ENCODE peak calls at places on chromosome 20, in four cellular contexts. One of them, this sample, is unnamed.
A peak's percentile ranks its signal among the peaks of the same experiment; 100 is the strongest.

GRCh38 chr20:64261138-64261537 is 5.6 kb downstream of the PCMTD2 start:
- DNase-seq in IMR-90: peak; percentile 55
- DNase-seq in HS-5: no peak
- DNase-seq in DMS 273 treated with DMSO at 0.1 percent for 48 hours: no peak
- DNase-seq in this sample: no peak

GRCh38 chr20:4666001-4666470 is 55.7 kb upstream of the PRND start:
- DNase-seq in IMR-90: peak; percentile 49
- DNase-seq in HS-5: peak; percentile 90
- DNase-seq in DMS 273 treated with DMSO at 0.1 percent for 48 hours: no peak
- DNase-seq in this sample: peak; percentile 47

GRCh38 chr20:23519556-23519955 is 28.6 kb downstream of the CST8 start:
- DNase-seq in IMR-90: no peak
- DNase-seq in HS-5: no peak
- DNase-seq in DMS 273 treated with DMSO at 0.1 percent for 48 hours: no peak
- DNase-seq in this sample: no peak

GRCh38 chr20:62547364-62547763 is 71.6 kb upstream of the GATA5 start:
- DNase-seq in IMR-90: no peak
- DNase-seq in HS-5: no peak
- DNase-seq in DMS 273 treated with DMSO at 0.1 percent for 48 hours: no peak
- DNase-seq in this sample: no peak

GRCh38 chr20:24049081-24049480 is 60.5 kb upstream of the GGTLC1 start:
- DNase-seq in IMR-90: no peak
- DNase-seq in HS-5: no peak
- DNase-seq in DMS 273 treated with DMSO at 0.1 percent for 48 hours: no peak
- DNase-seq in this sample: no peak

GRCh38 chr20:62043131-62043914 is 22.4 kb downstream of the TAF4 start:
- DNase-seq in IMR-90: peak; percentile 34
- DNase-seq in HS-5: no peak
- DNase-seq in DMS 273 treated with DMSO at 0.1 percent for 48 hours: no peak
- DNase-seq in this sample: no peak

GRCh38 chr20:23222531-23223200 is 127.9 kb upstream of the NXT1 start:
- DNase-seq in IMR-90: no peak
- DNase-seq in HS-5: no peak
- DNase-seq in DMS 273 treated with DMSO at 0.1 percent for 48 hours: no peak
- DNase-seq in this sample: no peak

GRCh38 chr20:35293303-35294292 is 1.4 kb upstream of the FAM83C start:
- DNase-seq in IMR-90: no peak
- DNase-seq in HS-5: no peak
- DNase-seq in DMS 273 treated with DMSO at 0.1 percent for 48 hours: no peak
- DNase-seq in this sample: no peak

GRCh38 chr20:10877345-10877744 is 203.5 kb upstream of the JAG1 start:
- DNase-seq in IMR-90: no peak
- DNase-seq in HS-5: no peak
- DNase-seq in DMS 273 treated with DMSO at 0.1 percent for 48 hours: no peak
- DNase-seq in this sample: no peak

GRCh38 chr20:24909086-24909780 is 39.8 kb upstream of the CST7 start:
- DNase-seq in IMR-90: no peak
- DNase-seq in HS-5: no peak
- DNase-seq in DMS 273 treated with DMSO at 0.1 percent for 48 hours: no peak
- DNase-seq in this sample: no peak

GRCh38 chr20:22339091-22339881 is 245.1 kb downstream of the FOXA2 start:
- DNase-seq in IMR-90: peak; percentile 63
- DNase-seq in HS-5: peak; percentile 49
- DNase-seq in DMS 273 treated with DMSO at 0.1 percent for 48 hours: no peak
- DNase-seq in this sample: no peak

GRCh38 chr20:59400666-59401065 is 100.3 kb downstream of the EDN3 start:
- DNase-seq in IMR-90: no peak
- DNase-seq in HS-5: no peak
- DNase-seq in DMS 273 treated with DMSO at 0.1 percent for 48 hours: no peak
- DNase-seq in this sample: peak; percentile 6

GRCh38 chr20:37838769-37839431 is 64.0 kb upstream of the VSTM2L start:
- DNase-seq in IMR-90: no peak
- DNase-seq in HS-5: no peak
- DNase-seq in DMS 273 treated with DMSO at 0.1 percent for 48 hours: no peak
- DNase-seq in this sample: no peak

GRCh38 chr20:48489046-48489463 is 338.7 kb downstream of the PREX1 start:
- DNase-seq in IMR-90: no peak
- DNase-seq in HS-5: no peak
- DNase-seq in DMS 273 treated with DMSO at 0.1 percent for 48 hours: no peak
- DNase-seq in this sample: peak; percentile 22

GRCh38 chr20:3221398-3222226 is 12.3 kb downstream of the ITPA start:
- DNase-seq in IMR-90: no peak
- DNase-seq in HS-5: no peak
- DNase-seq in DMS 273 treated with DMSO at 0.1 percent for 48 hours: no peak
- DNase-seq in this sample: no peak

GRCh38 chr20:8305449-8305978 is 173.4 kb downstream of the PLCB1 start:
- DNase-seq in IMR-90: peak; percentile 33
- DNase-seq in HS-5: no peak
- DNase-seq in DMS 273 treated with DMSO at 0.1 percent for 48 hours: no peak
- DNase-seq in this sample: peak; percentile 55

GRCh38 chr20:30485331-30486102 is 771.9 kb upstream of the DEFB115 start:
- DNase-seq in IMR-90: no peak
- DNase-seq in HS-5: no peak
- DNase-seq in DMS 273 treated with DMSO at 0.1 percent for 48 hours: no peak
- DNase-seq in this sample: no peak

GRCh38 chr20:59640267-59640666 is 35.9 kb downstream of the PHACTR3 start:
- DNase-seq in IMR-90: no peak
- DNase-seq in HS-5: no peak
- DNase-seq in DMS 273 treated with DMSO at 0.1 percent for 48 hours: no peak
- DNase-seq in this sample: no peak

GRCh38 chr20:62517901-62518610 is 42.3 kb upstream of the GATA5 start:
- DNase-seq in IMR-90: no peak
- DNase-seq in HS-5: no peak
- DNase-seq in DMS 273 treated with DMSO at 0.1 percent for 48 hours: no peak
- DNase-seq in this sample: no peak

GRCh38 chr20:884983-885952 is 30.9 kb downstream of the ANGPT4 start:
- DNase-seq in IMR-90: peak; percentile 26
- DNase-seq in HS-5: no peak
- DNase-seq in DMS 273 treated with DMSO at 0.1 percent for 48 hours: peak; percentile 60
- DNase-seq in this sample: no peak

GRCh38 chr20:15654208-15654649 is 919.0 kb downstream of the KIF16B start:
- DNase-seq in IMR-90: peak; percentile 49
- DNase-seq in HS-5: peak; percentile 28
- DNase-seq in DMS 273 treated with DMSO at 0.1 percent for 48 hours: peak; percentile 17
- DNase-seq in this sample: no peak

GRCh38 chr20:15619816-15620215 is 953.4 kb downstream of the KIF16B start:
- DNase-seq in IMR-90: no peak
- DNase-seq in HS-5: no peak
- DNase-seq in DMS 273 treated with DMSO at 0.1 percent for 48 hours: no peak
- DNase-seq in this sample: no peak

GRCh38 chr20:62606551-62607201 is 35.6 kb upstream of the SLCO4A1 start:
- DNase-seq in IMR-90: no peak
- DNase-seq in HS-5: no peak
- DNase-seq in DMS 273 treated with DMSO at 0.1 percent for 48 hours: no peak
- DNase-seq in this sample: no peak

GRCh38 chr20:15079594-15080340 is 742.4 kb upstream of the FLRT3 start:
- DNase-seq in IMR-90: no peak
- DNase-seq in HS-5: no peak
- DNase-seq in DMS 273 treated with DMSO at 0.1 percent for 48 hours: no peak
- DNase-seq in this sample: no peak

GRCh38 chr20:17646901-17647301 is 35.1 kb downstream of the RRBP1 start:
- DNase-seq in IMR-90: no peak
- DNase-seq in HS-5: no peak
- DNase-seq in DMS 273 treated with DMSO at 0.1 percent for 48 hours: peak; percentile 42
- DNase-seq in this sample: no peak

GRCh38 chr20:36575066-36575743 is 1.8 kb downstream of the TGIF2 start:
- DNase-seq in IMR-90: peak; percentile 54
- DNase-seq in HS-5: no peak
- DNase-seq in DMS 273 treated with DMSO at 0.1 percent for 48 hours: peak; percentile 81
- DNase-seq in this sample: no peak

GRCh38 chr20:56440346-56441007 is 27.9 kb upstream of the RTF2 start:
- DNase-seq in IMR-90: no peak
- DNase-seq in HS-5: no peak
- DNase-seq in DMS 273 treated with DMSO at 0.1 percent for 48 hours: no peak
- DNase-seq in this sample: peak; percentile 19

GRCh38 chr20:53870426-53871199 is 199.8 kb downstream of the BCAS1 start:
- DNase-seq in IMR-90: no peak
- DNase-seq in HS-5: no peak
- DNase-seq in DMS 273 treated with DMSO at 0.1 percent for 48 hours: no peak
- DNase-seq in this sample: no peak

GRCh38 chr20:2301164-2301622 is 5.4 kb downstream of the TGM3 start:
- DNase-seq in IMR-90: no peak
- DNase-seq in HS-5: no peak
- DNase-seq in DMS 273 treated with DMSO at 0.1 percent for 48 hours: no peak
- DNase-seq in this sample: no peak

GRCh38 chr20:63751471-63752271 is 12.1 kb downstream of the SLC2A4RG start:
- DNase-seq in IMR-90: no peak
- DNase-seq in HS-5: no peak
- DNase-seq in DMS 273 treated with DMSO at 0.1 percent for 48 hours: no peak
- DNase-seq in this sample: no peak

GRCh38 chr20:57435498-57436222 is 44.5 kb downstream of the RBM38 start:
- DNase-seq in IMR-90: no peak
- DNase-seq in HS-5: no peak
- DNase-seq in DMS 273 treated with DMSO at 0.1 percent for 48 hours: peak; percentile 57
- DNase-seq in this sample: peak; percentile 53